ENCODE peak calls at places on chromosome 10, in six cellular contexts. One of them, this sample, is unnamed.

GRCh38 chr10:88314362-88314761 is 268.8 kb downstream of the RNLS start:
- DNase-seq in HCT116: no peak
- DNase-seq in neural progenitor cell: no peak
- DNase-seq in hepatocyte: no peak
- DNase-seq in GM23248: no peak
- DNase-seq in GM23338: no peak
- DNase-seq in this sample: no peak

GRCh38 chr10:123560301-123561144 is 105.6 kb upstream of the GPR26 start:
- DNase-seq in HCT116: no peak
- DNase-seq in neural progenitor cell: no peak
- DNase-seq in hepatocyte: no peak
- DNase-seq in GM23248: no peak
- DNase-seq in GM23338: no peak
- DNase-seq in this sample: no peak

GRCh38 chr10:113357688-113358306 is 195.1 kb upstream of the HABP2 start:
- DNase-seq in HCT116: no peak
- DNase-seq in neural progenitor cell: peak; percentile 42
- DNase-seq in hepatocyte: no peak
- DNase-seq in GM23248: no peak
- DNase-seq in GM23338: peak; percentile 37
- DNase-seq in this sample: no peak

GRCh38 chr10:19730071-19730470 is 86.2 kb upstream of the PLXDC2 start:
- DNase-seq in HCT116: no peak
- DNase-seq in neural progenitor cell: no peak
- DNase-seq in hepatocyte: no peak
- DNase-seq in GM23248: peak; percentile 65
- DNase-seq in GM23338: no peak
- DNase-seq in this sample: no peak

GRCh38 chr10:103181244-103181643 is 11.8 kb downstream of the NT5C2 start:
- DNase-seq in HCT116: no peak
- DNase-seq in neural progenitor cell: no peak
- DNase-seq in hepatocyte: no peak
- DNase-seq in GM23248: no peak
- DNase-seq in GM23338: no peak
- DNase-seq in this sample: peak; percentile 96

GRCh38 chr10:123649672-123650071 is 16.5 kb upstream of the GPR26 start:
- DNase-seq in HCT116: no peak
- DNase-seq in neural progenitor cell: no peak
- DNase-seq in hepatocyte: no peak
- DNase-seq in GM23248: no peak
- DNase-seq in GM23338: no peak
- DNase-seq in this sample: no peak

GRCh38 chr10:12708921-12709320 is 292.6 kb downstream of the CCDC3 start:
- DNase-seq in HCT116: no peak
- DNase-seq in neural progenitor cell: no peak
- DNase-seq in hepatocyte: no peak
- DNase-seq in GM23248: peak; percentile 60
- DNase-seq in GM23338: no peak
- DNase-seq in this sample: no peak

GRCh38 chr10:34492081-34492480 is 323.0 kb downstream of the PARD3 start:
- DNase-seq in HCT116: no peak
- DNase-seq in neural progenitor cell: no peak
- DNase-seq in hepatocyte: no peak
- DNase-seq in GM23248: no peak
- DNase-seq in GM23338: no peak
- DNase-seq in this sample: no peak

GRCh38 chr10:95542330-95542729 is 18.8 kb downstream of the SORBS1 start:
- DNase-seq in HCT116: no peak
- DNase-seq in neural progenitor cell: no peak
- DNase-seq in hepatocyte: no peak
- DNase-seq in GM23248: no peak
- DNase-seq in GM23338: no peak
- DNase-seq in this sample: no peak

GRCh38 chr10:34157501-34157900 is 657.6 kb downstream of the PARD3 start:
- DNase-seq in HCT116: no peak
- DNase-seq in neural progenitor cell: no peak
- DNase-seq in hepatocyte: no peak
- DNase-seq in GM23248: peak; percentile 70
- DNase-seq in GM23338: no peak
- DNase-seq in this sample: no peak

GRCh38 chr10:69344591-69345244 is 66.4 kb downstream of the HK1 start:
- DNase-seq in HCT116: no peak
- DNase-seq in neural progenitor cell: no peak
- DNase-seq in hepatocyte: no peak
- DNase-seq in GM23248: no peak
- DNase-seq in GM23338: peak; percentile 49
- DNase-seq in this sample: peak; percentile 73

GRCh38 chr10:59240581-59241183 is 64.2 kb downstream of the PHYHIPL start:
- DNase-seq in HCT116: peak; percentile 27
- DNase-seq in neural progenitor cell: peak; percentile 59
- DNase-seq in hepatocyte: peak; percentile 55
- DNase-seq in GM23248: peak; percentile 72
- DNase-seq in GM23338: peak; percentile 66
- DNase-seq in this sample: peak; percentile 16

GRCh38 chr10:50379652-50380051 is 128.3 kb upstream of the ASAH2 start:
- DNase-seq in HCT116: no peak
- DNase-seq in neural progenitor cell: no peak
- DNase-seq in hepatocyte: no peak
- DNase-seq in GM23248: no peak
- DNase-seq in GM23338: no peak
- DNase-seq in this sample: no peak

GRCh38 chr10:79933961-79934360 is 14.9 kb downstream of the SFTPD start:
- DNase-seq in HCT116: no peak
- DNase-seq in neural progenitor cell: no peak
- DNase-seq in hepatocyte: peak; percentile 34
- DNase-seq in GM23248: no peak
- DNase-seq in GM23338: no peak
- DNase-seq in this sample: no peak

GRCh38 chr10:71692598-71693307 is 26.8 kb downstream of the C10orf105 start:
- DNase-seq in HCT116: no peak
- DNase-seq in neural progenitor cell: no peak
- DNase-seq in hepatocyte: no peak
- DNase-seq in GM23248: no peak
- DNase-seq in GM23338: no peak
- DNase-seq in this sample: no peak
- H3K4me2 ChIP-seq in HCT116: no peak overlapping the region
- H3K4me2 ChIP-seq in neural progenitor cell: no peak overlapping the region
- H3K4me2 ChIP-seq in hepatocyte: no peak overlapping the region
- H3K4me2 ChIP-seq in GM23248: no peak overlapping the region
- H3K4me2 ChIP-seq in GM23338: no peak overlapping the region
- H3K4me2 ChIP-seq in this sample: peak overlapping the region; percentile 40

GRCh38 chr10:57593983-57594573 is 673.6 kb downstream of the IPMK start:
- DNase-seq in HCT116: no peak
- DNase-seq in neural progenitor cell: no peak
- DNase-seq in hepatocyte: no peak
- DNase-seq in GM23248: peak; percentile 2
- DNase-seq in GM23338: no peak
- DNase-seq in this sample: peak; percentile 1
- TF ChIP-seq EZH2phosphoT487 in HCT116: no peak
- TF ChIP-seq EZH2phosphoT487 in neural progenitor cell: no peak
- TF ChIP-seq EZH2phosphoT487 in hepatocyte: no peak
- TF ChIP-seq EZH2phosphoT487 in GM23248: no peak
- TF ChIP-seq EZH2phosphoT487 in GM23338: no peak
- TF ChIP-seq EZH2phosphoT487 in this sample: no peak

GRCh38 chr10:93473161-93473560 is 9.0 kb downstream of the MYOF start:
- DNase-seq in HCT116: no peak
- DNase-seq in neural progenitor cell: no peak
- DNase-seq in hepatocyte: no peak
- DNase-seq in GM23248: no peak
- DNase-seq in GM23338: no peak
- DNase-seq in this sample: no peak
- H3K27ac ChIP-seq in HCT116: peak overlapping the region; percentile 98
- H3K27ac ChIP-seq in neural progenitor cell: no peak overlapping the region
- H3K27ac ChIP-seq in hepatocyte: no peak overlapping the region
- H3K27ac ChIP-seq in GM23248: peak overlapping the region; percentile 96
- H3K27ac ChIP-seq in GM23338: no peak overlapping the region
- H3K27ac ChIP-seq in this sample: no peak overlapping the region

GRCh38 chr10:122181901-122182799 is 88.9 kb upstream of the BTBD16 start:
- DNase-seq in HCT116: peak; percentile 8
- DNase-seq in neural progenitor cell: peak; percentile 61
- DNase-seq in hepatocyte: no peak
- DNase-seq in GM23248: peak; percentile 60
- DNase-seq in GM23338: peak; percentile 43
- DNase-seq in this sample: no peak
- H3K4me2 ChIP-seq in HCT116: peak overlapping the region; percentile 65
- H3K4me2 ChIP-seq in neural progenitor cell: peak overlapping the region; percentile 66
- H3K4me2 ChIP-seq in hepatocyte: no peak overlapping the region
- H3K4me2 ChIP-seq in GM23248: no peak overlapping the region
- H3K4me2 ChIP-seq in GM23338: peak overlapping the region; percentile 28
- H3K4me2 ChIP-seq in this sample: no peak overlapping the region

GRCh38 chr10:94403034-94403822 is 887 bp downstream of the TBC1D12 start:
- DNase-seq in HCT116: peak; percentile 52
- DNase-seq in neural progenitor cell: peak; percentile 79
- DNase-seq in hepatocyte: peak; percentile 74
- DNase-seq in GM23248: peak; percentile 86
- DNase-seq in GM23338: peak; percentile 62
- DNase-seq in this sample: peak; percentile 76
- TF ChIP-seq EZH2phosphoT487 in HCT116: no peak
- TF ChIP-seq EZH2phosphoT487 in neural progenitor cell: peak; percentile 71
- TF ChIP-seq EZH2phosphoT487 in hepatocyte: no peak
- TF ChIP-seq EZH2phosphoT487 in GM23248: no peak
- TF ChIP-seq EZH2phosphoT487 in GM23338: no peak
- TF ChIP-seq EZH2phosphoT487 in this sample: no peak

This sample was measured in OCI-LY7.